ENCODE peak calls at places on chromosomes 4 and X, in six cellular contexts. One of them, this sample, is unnamed.

GRCh38 chr4:56465599-56466295 is 1.7 kb upstream of the SRP72 start:
- DNase-seq in omental fat pad: no peak
- DNase-seq in hippocampal formation: no peak
- DNase-seq in islet precursor cell: no peak
- DNase-seq in brain microvascular endothelial cell: no peak
- DNase-seq in CD8-positive, alpha-beta memory T cell: no peak
- DNase-seq in this sample: no peak

GRCh38 chrX:41470706-41471105 is 23.6 kb downstream of the NYX start:
- DNase-seq in CD8-positive, alpha-beta memory T cell: no peak
- DNase-seq in brain microvascular endothelial cell: no peak
- DNase-seq in islet precursor cell: no peak
- DNase-seq in omental fat pad: no peak
- DNase-seq in hippocampal formation: no peak
- DNase-seq in this sample: no peak

GRCh38 chr4:106587558-106587957 is 219.0 kb upstream of the GIMD1 start:
- DNase-seq in CD8-positive, alpha-beta memory T cell: no peak
- DNase-seq in hippocampal formation: no peak
- DNase-seq in brain microvascular endothelial cell: peak
- DNase-seq in omental fat pad: no peak
- DNase-seq in islet precursor cell: no peak
- DNase-seq in this sample: peak

GRCh38 chr4:170015285-170015684 is 10.9 kb downstream of the MFAP3L start:
- DNase-seq in CD8-positive, alpha-beta memory T cell: no peak
- DNase-seq in hippocampal formation: peak
- DNase-seq in omental fat pad: no peak
- DNase-seq in islet precursor cell: peak
- DNase-seq in brain microvascular endothelial cell: no peak
- DNase-seq in this sample: no peak

GRCh38 chr4:183407635-183408463 is 36.6 kb upstream of the CDKN2AIP start:
- DNase-seq in hippocampal formation: no peak
- DNase-seq in islet precursor cell: no peak
- DNase-seq in brain microvascular endothelial cell: no peak
- DNase-seq in omental fat pad: no peak
- DNase-seq in CD8-positive, alpha-beta memory T cell: no peak
- DNase-seq in this sample: no peak

GRCh38 chr4:169226565-169226964 is 44.2 kb downstream of the SH3RF1 start:
- DNase-seq in hippocampal formation: no peak
- DNase-seq in CD8-positive, alpha-beta memory T cell: no peak
- DNase-seq in brain microvascular endothelial cell: no peak
- DNase-seq in omental fat pad: no peak
- DNase-seq in islet precursor cell: no peak
- DNase-seq in this sample: no peak

GRCh38 chrX:68490644-68491043 is 8.2 kb upstream of the YIPF6 start:
- DNase-seq in brain microvascular endothelial cell: peak
- DNase-seq in hippocampal formation: no peak
- DNase-seq in CD8-positive, alpha-beta memory T cell: no peak
- DNase-seq in omental fat pad: no peak
- DNase-seq in islet precursor cell: no peak
- DNase-seq in this sample: no peak

GRCh38 chr4:16706251-16706650 is 192.2 kb downstream of the LDB2 start:
- DNase-seq in brain microvascular endothelial cell: no peak
- DNase-seq in CD8-positive, alpha-beta memory T cell: no peak
- DNase-seq in islet precursor cell: no peak
- DNase-seq in hippocampal formation: no peak
- DNase-seq in omental fat pad: no peak
- DNase-seq in this sample: no peak

GRCh38 chrX:45697591-45697990 is 496.9 kb upstream of the DIPK2B start:
- DNase-seq in CD8-positive, alpha-beta memory T cell: no peak
- DNase-seq in hippocampal formation: no peak
- DNase-seq in islet precursor cell: no peak
- DNase-seq in brain microvascular endothelial cell: peak
- DNase-seq in omental fat pad: no peak
- DNase-seq in this sample: peak

GRCh38 chr4:8664031-8664805 is 71.7 kb downstream of the CPZ start:
- DNase-seq in islet precursor cell: no peak
- DNase-seq in CD8-positive, alpha-beta memory T cell: no peak
- DNase-seq in omental fat pad: no peak
- DNase-seq in hippocampal formation: no peak
- DNase-seq in brain microvascular endothelial cell: no peak
- DNase-seq in this sample: no peak

GRCh38 chr4:137470806-137471205 is 61.5 kb downstream of the PCDH18 start:
- DNase-seq in brain microvascular endothelial cell: no peak
- DNase-seq in hippocampal formation: no peak
- DNase-seq in islet precursor cell: no peak
- DNase-seq in omental fat pad: no peak
- DNase-seq in CD8-positive, alpha-beta memory T cell: no peak
- DNase-seq in this sample: no peak

GRCh38 chr4:39255916-39256315 is 73.6 kb downstream of the WDR19 start:
- DNase-seq in hippocampal formation: no peak
- DNase-seq in omental fat pad: no peak
- DNase-seq in brain microvascular endothelial cell: no peak
- DNase-seq in islet precursor cell: no peak
- DNase-seq in CD8-positive, alpha-beta memory T cell: no peak
- DNase-seq in this sample: no peak